ENCODE peak calls at places on chromosomes 4 and X, in four cellular contexts. One of them, this sample, is unnamed.

GRCh38 chr4:54482529-54482961 is 175.2 kb upstream of the KIT start:
- DNase-seq in GOT3: no peak
- DNase-seq in NCI-H2227 treated with DMSO at 0.1 percent for 48 hours: no peak
- DNase-seq in RWPE1: no peak
- DNase-seq in this sample: no peak

GRCh38 chrX:106955004-106955772 is 35.0 kb downstream of the CLDN2 start:
- DNase-seq in GOT3: no peak
- DNase-seq in NCI-H2227 treated with DMSO at 0.1 percent for 48 hours: no peak
- DNase-seq in RWPE1: no peak
- DNase-seq in this sample: no peak

GRCh38 chr4:88107406-88108107 is 50.9 kb downstream of the ABCG2 start:
- DNase-seq in GOT3: no peak
- DNase-seq in NCI-H2227 treated with DMSO at 0.1 percent for 48 hours: no peak
- DNase-seq in RWPE1: no peak
- DNase-seq in this sample: no peak

GRCh38 chr4:123393696-123394095 is 2.9 kb upstream of the SPRY1 start:
- DNase-seq in GOT3: no peak
- DNase-seq in NCI-H2227 treated with DMSO at 0.1 percent for 48 hours: no peak
- DNase-seq in RWPE1: no peak
- DNase-seq in this sample: no peak

GRCh38 chr4:170589597-170590191 is 499.9 kb upstream of the AADAT start:
- DNase-seq in GOT3: no peak
- DNase-seq in NCI-H2227 treated with DMSO at 0.1 percent for 48 hours: no peak
- DNase-seq in RWPE1: peak; percentile 71
- DNase-seq in this sample: no peak

GRCh38 chr4:176385601-176386000 is 65.8 kb downstream of the SPCS3 start:
- DNase-seq in GOT3: no peak
- DNase-seq in NCI-H2227 treated with DMSO at 0.1 percent for 48 hours: no peak
- DNase-seq in RWPE1: no peak
- DNase-seq in this sample: no peak

GRCh38 chrX:53230116-53230515 is 5.1 kb upstream of the KDM5C start:
- DNase-seq in GOT3: no peak
- DNase-seq in NCI-H2227 treated with DMSO at 0.1 percent for 48 hours: no peak
- DNase-seq in RWPE1: no peak
- DNase-seq in this sample: no peak

GRCh38 chr4:19689511-19689910 is 562.2 kb upstream of the SLIT2 start:
- DNase-seq in GOT3: no peak
- DNase-seq in NCI-H2227 treated with DMSO at 0.1 percent for 48 hours: no peak
- DNase-seq in RWPE1: peak; percentile 3
- DNase-seq in this sample: no peak

GRCh38 chr4:123198706-123199105 is 197.9 kb upstream of the SPRY1 start:
- DNase-seq in GOT3: no peak
- DNase-seq in NCI-H2227 treated with DMSO at 0.1 percent for 48 hours: no peak
- DNase-seq in RWPE1: no peak
- DNase-seq in this sample: no peak

GRCh38 chr4:67922697-67923096 is 38.9 kb upstream of the TMPRSS11D start:
- DNase-seq in GOT3: no peak
- DNase-seq in NCI-H2227 treated with DMSO at 0.1 percent for 48 hours: no peak
- DNase-seq in RWPE1: no peak
- DNase-seq in this sample: no peak

GRCh38 chrX:45322820-45323219 is 122.1 kb upstream of the DIPK2B start:
- DNase-seq in GOT3: no peak
- DNase-seq in NCI-H2227 treated with DMSO at 0.1 percent for 48 hours: no peak
- DNase-seq in RWPE1: no peak
- DNase-seq in this sample: no peak

GRCh38 chr4:1356181-1356998 is 9.4 kb downstream of the UVSSA start:
- DNase-seq in GOT3: no peak
- DNase-seq in NCI-H2227 treated with DMSO at 0.1 percent for 48 hours: no peak
- DNase-seq in RWPE1: peak; percentile 22
- DNase-seq in this sample: no peak

GRCh38 chrX:65522739-65523372 is 11.7 kb downstream of the LAS1L start:
- DNase-seq in GOT3: no peak
- DNase-seq in NCI-H2227 treated with DMSO at 0.1 percent for 48 hours: no peak
- DNase-seq in RWPE1: no peak
- DNase-seq in this sample: no peak

GRCh38 chr4:133152801-133153526 is 3.9 kb downstream of the PCDH10 start:
- DNase-seq in GOT3: no peak
- DNase-seq in NCI-H2227 treated with DMSO at 0.1 percent for 48 hours: no peak
- DNase-seq in RWPE1: no peak
- DNase-seq in this sample: no peak

GRCh38 chr4:76783836-76784235 is 114.1 kb downstream of the SOWAHB start:
- DNase-seq in GOT3: no peak
- DNase-seq in NCI-H2227 treated with DMSO at 0.1 percent for 48 hours: no peak
- DNase-seq in RWPE1: no peak
- DNase-seq in this sample: no peak

GRCh38 chrX:69424161-69424560 is 80.0 kb upstream of the NALF2 start:
- DNase-seq in GOT3: no peak
- DNase-seq in NCI-H2227 treated with DMSO at 0.1 percent for 48 hours: no peak
- DNase-seq in RWPE1: no peak
- DNase-seq in this sample: no peak

GRCh38 chr4:7384003-7384928 is 50.5 kb downstream of the PSAPL1 start:
- DNase-seq in GOT3: no peak
- DNase-seq in NCI-H2227 treated with DMSO at 0.1 percent for 48 hours: no peak
- DNase-seq in RWPE1: no peak
- DNase-seq in this sample: no peak

GRCh38 chrX:2863646-2864045 is 34.9 kb downstream of the GYG2 start:
- DNase-seq in GOT3: no peak
- DNase-seq in NCI-H2227 treated with DMSO at 0.1 percent for 48 hours: no peak
- DNase-seq in RWPE1: peak; percentile 4
- DNase-seq in this sample: no peak

GRCh38 chrX:52213276-52213675 is 28.6 kb downstream of the MAGED4 start:
- DNase-seq in GOT3: no peak
- DNase-seq in NCI-H2227 treated with DMSO at 0.1 percent for 48 hours: no peak
- DNase-seq in RWPE1: no peak
- DNase-seq in this sample: no peak

GRCh38 chr4:147924604-147925412 is 192.9 kb downstream of the ARHGAP10 start:
- DNase-seq in GOT3: no peak
- DNase-seq in NCI-H2227 treated with DMSO at 0.1 percent for 48 hours: no peak
- DNase-seq in RWPE1: peak; percentile 8
- DNase-seq in this sample: no peak

GRCh38 chr4:111016416-111016815 is 393.5 kb upstream of the PITX2 start:
- DNase-seq in GOT3: no peak
- DNase-seq in NCI-H2227 treated with DMSO at 0.1 percent for 48 hours: no peak
- DNase-seq in RWPE1: no peak
- DNase-seq in this sample: no peak

GRCh38 chr4:85929926-85930325 is 429.9 kb downstream of the MAPK10 start:
- DNase-seq in GOT3: no peak
- DNase-seq in NCI-H2227 treated with DMSO at 0.1 percent for 48 hours: no peak
- DNase-seq in RWPE1: no peak
- DNase-seq in this sample: no peak

GRCh38 chrX:9851890-9852289 is 65.7 kb downstream of the SHROOM2 start:
- DNase-seq in GOT3: no peak
- DNase-seq in NCI-H2227 treated with DMSO at 0.1 percent for 48 hours: no peak
- DNase-seq in RWPE1: no peak
- DNase-seq in this sample: no peak

GRCh38 chrX:41779941-41780340 is 56.0 kb downstream of the GPR82 start:
- DNase-seq in GOT3: no peak
- DNase-seq in NCI-H2227 treated with DMSO at 0.1 percent for 48 hours: no peak
- DNase-seq in RWPE1: no peak
- DNase-seq in this sample: no peak